ENCODE peak calls at places on chromosomes 7 and 10, in ten cellular contexts. R, Y, T, W, C, G, Q, D, V and S are unnamed samples. For H3K9me3, the result is how much of the 10 kb centered on the place peaks cover.

GRCh38 chr7:117127585-117128168 is 174.4 kb downstream of the ST7 start:
- DNase-seq in C (no peak), R (peak), V (peak), Y (peak), Q (peak), W (no peak), T (peak), G (peak), D (no peak), S (peak)

GRCh38 chr10:103736763-103737162 is 118.6 kb downstream of the SH3PXD2A start:
- DNase-seq in R (peak), T (no peak), W (no peak), Q (no peak), G (no peak), V (no peak), D (no peak), C (no peak), Y (no peak), S (no peak)

GRCh38 chr10:7406712-7407333 is 4.0 kb downstream of the SFMBT2 start:
- DNase-seq in R (no peak), G (peak), Q (no peak), W (no peak), T (peak), D (no peak), Y (peak), C (no peak), V (no peak), S (no peak)

GRCh38 chr10:79608505-79609375 is 2.0 kb upstream of the SFTPA1 start:
- DNase-seq in V (peak), W (no peak), Y (no peak), C (peak), Q (peak), T (peak), R (no peak), D (peak), G (no peak), S (no peak)

GRCh38 chr7:33883566-33883965 is 21.8 kb upstream of the BMPER start:
- DNase-seq in D (no peak), T (no peak), Y (no peak), W (no peak), Q (no peak), R (peak), G (no peak), V (no peak), C (no peak), S (no peak)

GRCh38 chr10:83122336-83122735 is 1017.0 kb upstream of the GHITM start:
- DNase-seq in Y (no peak), R (no peak), Q (no peak), C (no peak), W (no peak), T (no peak), G (no peak), V (peak), D (no peak), S (no peak)

GRCh38 chr10:77946084-77946483 is 19.5 kb upstream of the DLG5 start:
- DNase-seq in C (no peak), Y (no peak), T (peak), D (no peak), Q (no peak), G (no peak), V (no peak), W (no peak), R (peak), S (no peak)

GRCh38 chr7:74454948-74455804 is 1.5 kb downstream of the GTF2IRD1 start:
- DNase-seq in W (no peak), C (no peak), Y (peak), G (no peak), D (peak), R (no peak), T (no peak), V (no peak), Q (peak), S (no peak)

GRCh38 chr10:60914676-60915075 is 29.3 kb downstream of the RHOBTB1 start:
- DNase-seq in Y (peak), Q (peak), V (peak), R (no peak), D (no peak), G (peak), C (no peak), T (peak), W (no peak), S (no peak)

GRCh38 chr7:151708610-151709009 is 168.3 kb downstream of the PRKAG2 start:
- DNase-seq in G (no peak), W (no peak), C (no peak), V (no peak), Q (no peak), T (no peak), D (no peak), Y (no peak), R (no peak), S (no peak)

GRCh38 chr10:23897267-23897666 is 311.7 kb upstream of the KIAA1217 start:
- DNase-seq in Q (no peak), V (no peak), R (no peak), Y (no peak), T (no peak), C (no peak), D (peak), W (no peak), G (no peak), S (no peak)

GRCh38 chr10:89431977-89432376 is 17.6 kb downstream of the IFIT5 start:
- DNase-seq in Q (no peak), T (peak), D (no peak), W (no peak), R (peak), V (peak), Y (no peak), C (no peak), G (no peak), S (no peak)

GRCh38 chr10:94125856-94126255 is 132.1 kb downstream of the PLCE1 start:
- DNase-seq in Y (no peak), R (peak), G (no peak), Q (no peak), T (peak), V (peak), W (no peak), C (no peak), D (no peak), S (no peak)

GRCh38 chr10:69854685-69855345 is 53.1 kb downstream of the COL13A1 start:
- DNase-seq in W (no peak), C (no peak), V (no peak), Q (peak), Y (no peak), D (no peak), G (no peak), R (no peak), T (no peak), S (no peak)

GRCh38 chr10:70837660-70838059 is 21.9 kb downstream of the SGPL1 start:
- DNase-seq in D (no peak), V (no peak), Y (no peak), G (no peak), W (no peak), Q (no peak), T (no peak), C (no peak), R (no peak), S (no peak)

GRCh38 chr10:47264797-47265281 is 35.2 kb upstream of the GDF10 start:
- DNase-seq in R (no peak), Y (no peak), Q (peak), G (no peak), D (no peak), V (no peak), C (peak), T (no peak), W (no peak), S (no peak)

GRCh38 chr7:102975854-102976253 is 63.1 kb downstream of the LRRC17 start:
- DNase-seq in V (no peak), Y (no peak), W (no peak), R (no peak), D (no peak), Q (no peak), C (no peak), T (no peak), G (no peak), S (no peak)

DNA sequence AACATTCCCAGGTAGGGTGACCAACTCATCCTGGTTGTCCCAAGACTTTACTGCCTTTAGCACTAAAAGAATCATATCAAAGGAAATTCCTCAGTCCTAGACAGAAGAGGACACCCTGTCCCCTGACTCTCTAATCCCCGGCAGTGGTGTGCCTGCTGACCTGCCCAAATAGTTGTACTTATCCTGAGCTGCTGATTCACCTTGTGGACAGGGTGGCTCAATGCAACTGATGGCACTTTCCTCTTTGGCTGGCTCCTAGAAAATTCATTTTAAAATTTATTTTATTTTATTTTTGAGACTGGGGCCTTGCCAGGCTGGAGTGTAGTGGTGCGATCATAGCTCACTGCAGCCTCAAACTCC is 111.7 kb downstream of the JCAD start:
- DNase-seq in D (no peak), V (no peak), Q (no peak), W (no peak), T (no peak), Y (no peak), C (no peak), R (peak), G (no peak), S (no peak)
- TF ChIP-seq CTCF in D (no peak), V (no peak), Q (no peak), W (peak), T (no peak), Y (no peak), C (no peak), R (peak), G (no peak), S (no peak)

GRCh38 chr10:5445006-5445405 is 32.6 kb downstream of the NET1 start:
- DNase-seq in W (no peak), D (no peak), R (no peak), G (no peak), C (no peak), Y (no peak), T (no peak), Q (no peak), V (no peak), S (no peak)
- H3K27ac ChIP-seq in W (peak), D (no peak), R (no peak), G (peak), C (no peak), Y (no peak), T (no peak), Q (peak), V (no peak), S (no peak)

GRCh38 chr7:56175086-56175760 is 59.0 kb upstream of the NUPR2 start:
- DNase-seq in D (peak), Q (peak), Y (peak), G (peak), V (no peak), R (no peak), T (no peak), C (peak), W (no peak), S (no peak)
- H3K9me3 ChIP-seq in D (under half), Q (under half), Y (under half), G (under half), V (under half), R (under half), T (under half), C (under half), W (under half), S (under half)

GRCh38 chr10:109866168-109866994 is 56.9 kb downstream of the XPNPEP1 start:
- DNase-seq in G (no peak), C (no peak), T (peak), W (no peak), Y (peak), V (no peak), D (no peak), Q (no peak), R (peak), S (peak)
- TF ChIP-seq CTCF in G (peak), C (peak), T (peak), W (peak), Y (peak), V (peak), D (no peak), Q (peak), R (peak), S (peak)

GRCh38 chr10:96390460-96390864 is 31.7 kb upstream of the OPALIN start:
- DNase-seq in V (no peak), C (no peak), Q (peak), Y (peak), T (no peak), R (no peak), W (no peak), D (peak), G (no peak), S (peak)
- H3K27ac ChIP-seq in V (no peak), C (no peak), Q (no peak), Y (no peak), T (no peak), R (no peak), W (no peak), D (no peak), G (no peak), S (peak)

DNA sequence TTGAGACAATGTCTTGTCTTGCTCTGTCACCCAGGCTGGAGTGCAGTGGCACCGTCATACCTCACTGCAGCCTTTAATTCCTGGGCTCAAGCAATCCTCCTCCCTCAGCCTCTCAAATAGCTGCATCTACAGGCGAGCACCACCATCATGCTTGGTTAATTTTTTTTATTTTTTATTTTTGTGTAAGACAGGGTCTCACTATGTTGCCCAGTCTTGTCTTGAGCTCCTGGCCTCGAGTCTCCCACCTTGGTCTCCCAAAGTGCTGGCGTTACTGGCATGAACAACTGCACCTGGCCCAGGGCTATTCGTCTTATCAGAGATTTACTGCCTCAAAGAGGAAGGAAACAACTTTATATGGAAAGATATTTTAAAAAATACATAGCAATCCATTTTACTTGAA is 102.8 kb upstream of the NUPR2 start:
- DNase-seq in V (no peak), Q (no peak), T (no peak), C (no peak), G (no peak), D (no peak), Y (no peak), W (no peak), R (no peak), S (no peak)
- H3K9me3 ChIP-seq in V (under half), Q (under half), T (under half), C (under half), G (under half), D (under half), Y (under half), W (under half), R (under half), S (under half)

GRCh38 chr7:107210400-107210799 is 41.6 kb downstream of the HBP1 start:
- DNase-seq in V (no peak), G (no peak), T (no peak), D (no peak), W (no peak), R (no peak), C (no peak), Y (no peak), Q (no peak), S (no peak)

GRCh38 chr7:107208563-107208962 is 39.8 kb downstream of the HBP1 start:
- DNase-seq in T (no peak), Y (no peak), C (no peak), V (no peak), G (no peak), W (no peak), D (no peak), R (no peak), Q (no peak), S (no peak)

GRCh38 chr7:107208046-107208458 is 39.2 kb downstream of the HBP1 start:
- DNase-seq in V (no peak), Y (no peak), Q (no peak), C (no peak), T (peak), G (no peak), D (no peak), W (no peak), R (no peak), S (no peak)

GRCh38 chr7:107207459-107207858 is 38.7 kb downstream of the HBP1 start:
- DNase-seq in T (no peak), V (no peak), Y (no peak), Q (no peak), W (no peak), C (no peak), R (no peak), D (no peak), G (no peak), S (no peak)

DNA sequence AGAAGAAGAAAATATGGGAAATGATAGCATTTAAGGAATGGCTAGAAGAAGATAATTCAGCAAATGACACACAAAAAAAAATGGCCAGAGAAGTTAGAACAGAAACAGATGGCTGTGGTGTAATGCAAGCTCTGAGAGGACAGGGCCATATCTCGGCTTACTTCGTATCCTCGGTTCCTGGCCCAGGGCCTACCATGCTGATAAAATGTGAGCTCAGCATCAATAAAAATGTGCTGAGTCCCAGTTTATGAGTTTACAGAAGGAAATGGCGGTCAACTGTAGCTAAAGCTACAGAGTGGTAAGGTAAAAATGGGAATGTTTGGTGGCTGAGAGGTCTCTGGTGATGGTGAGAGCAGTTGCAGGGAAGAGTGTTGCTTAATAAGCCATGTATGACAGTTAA is 40.8 kb downstream of the HBP1 start:
- DNase-seq in C (no peak), V (no peak), G (no peak), R (peak), D (no peak), Q (no peak), W (no peak), Y (no peak), T (no peak), S (no peak)
- TF ChIP-seq CTCF in C (no peak), V (no peak), G (no peak), R (no peak), D (no peak), Q (no peak), W (no peak), Y (no peak), T (no peak), S (no peak)

DNA sequence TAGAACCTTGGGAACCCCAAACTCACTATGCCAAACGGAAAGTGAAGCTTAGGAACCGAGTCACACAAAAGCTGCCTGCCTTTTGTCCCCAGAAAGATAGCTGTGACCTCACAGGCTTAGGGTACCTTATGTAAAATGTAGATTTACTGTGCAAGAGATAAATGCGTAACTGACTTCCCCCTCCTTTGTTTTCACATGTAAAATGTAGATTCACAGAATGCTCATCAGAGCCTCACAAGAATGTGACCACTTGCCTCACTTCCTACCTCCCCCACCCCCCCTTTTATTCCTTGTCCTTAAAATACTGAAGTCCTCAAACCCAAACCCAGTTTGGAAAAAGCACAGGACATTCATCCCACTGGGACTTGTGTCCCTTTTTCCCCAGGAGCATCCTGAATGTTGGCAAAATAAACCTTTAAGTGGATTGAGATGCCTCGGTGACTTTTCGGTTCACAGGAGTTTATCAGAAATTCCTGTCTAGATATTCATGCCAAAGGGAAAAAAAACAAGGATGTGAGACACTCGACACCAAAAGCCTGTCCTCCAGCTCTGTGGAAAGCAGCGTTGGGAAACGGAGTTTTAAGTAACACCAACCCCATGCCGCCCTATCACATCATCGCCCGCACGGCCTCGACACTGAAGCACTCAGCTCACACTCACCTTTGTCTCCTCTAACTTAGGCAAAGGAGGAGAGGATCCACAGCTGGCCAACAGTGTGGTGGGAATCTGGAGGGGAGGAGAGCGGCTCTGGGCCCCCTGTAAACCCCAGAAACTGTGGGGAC is 45.9 kb downstream of the SVIL start:
- DNase-seq in T (peak), R (peak), D (no peak), W (no peak), Y (no peak), G (no peak), Q (no peak), V (peak), C (no peak), S (no peak)
- H3K27ac ChIP-seq in T (no peak), R (peak), D (peak), W (peak), Y (peak), G (peak), Q (peak), V (peak), C (peak), S (peak)